ENCODE peak calls at places on chromosomes 7 and 10, in six cellular contexts. Q, C, J, T, N and L are unnamed samples.

GRCh38 chr10:46020871-46021553 is 9.4 kb downstream of the NCOA4 start:
- DNase-seq in N (no peak), C (peak; percentile 92), J (no peak), T (no peak), Q (no peak), L (no peak)

GRCh38 chr7:110397927-110398660 is 692.8 kb upstream of the LRRN3 start:
- DNase-seq in Q (no peak), J (no peak), C (no peak), T (no peak), N (no peak), L (peak; percentile 12)

GRCh38 chr10:58701398-58702135 is 188.9 kb downstream of the BICC1 start:
- DNase-seq in C (no peak), N (no peak), T (no peak), J (no peak), Q (no peak), L (no peak)

GRCh38 chr7:20385121-20385520 is 54.4 kb downstream of the ITGB8 start:
- DNase-seq in Q (no peak), T (no peak), N (no peak), C (no peak), J (no peak), L (no peak)

GRCh38 chr7:69787736-69788431 is 189.6 kb downstream of the AUTS2 start:
- DNase-seq in N (no peak), C (no peak), T (no peak), Q (no peak), J (no peak), L (no peak)

GRCh38 chr7:25860206-25860881 is 291.7 kb upstream of the NFE2L3 start:
- DNase-seq in J (peak; percentile 55), Q (no peak), N (no peak), T (peak; percentile 43), C (no peak), L (peak; percentile 72)

GRCh38 chr7:124764071-124764846 is 1.3 kb downstream of the GPR37 start:
- DNase-seq in Q (no peak), C (no peak), N (no peak), J (no peak), T (no peak), L (peak; percentile 39)

GRCh38 chr10:50417906-50418697 is 166.8 kb upstream of the ASAH2 start:
- DNase-seq in C (peak; percentile 31), Q (peak; percentile 86), T (peak; percentile 76), J (peak; percentile 76), N (peak; percentile 63), L (peak; percentile 84)

GRCh38 chr10:133307776-133308430 is 769 bp downstream of the TUBGCP2 start:
- DNase-seq in T (peak; percentile 69), N (peak; percentile 51), Q (no peak), J (peak; percentile 75), C (peak; percentile 83), L (peak; percentile 78)

GRCh38 chr10:107914450-107915276 is 750.2 kb upstream of the SORCS1 start:
- DNase-seq in N (no peak), C (no peak), Q (no peak), T (peak; percentile 74), J (peak; percentile 67), L (peak; percentile 67)

DNA sequence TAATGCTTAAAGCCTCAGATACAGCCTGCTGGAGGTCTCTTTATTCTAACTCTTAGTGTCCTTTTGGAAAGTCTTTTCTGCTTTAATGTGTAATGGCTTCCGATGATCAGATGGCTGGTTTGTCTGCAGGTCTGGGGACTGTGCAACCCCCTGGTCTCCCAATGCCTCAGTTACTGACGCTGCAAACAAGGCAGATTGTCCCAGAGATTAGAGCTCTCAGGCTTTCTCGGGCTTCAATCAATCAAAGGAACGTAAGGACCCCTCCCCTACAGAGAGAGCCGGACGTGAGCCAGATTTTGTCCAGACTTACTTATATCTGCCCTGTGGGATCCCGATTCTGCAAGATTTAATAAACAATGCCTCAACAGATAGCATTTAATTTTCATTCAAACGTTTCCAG is 143.2 kb downstream of the PRPF18 start:
- DNase-seq in N (no peak), J (no peak), Q (no peak), T (no peak), C (no peak), L (no peak)
- H3K4me2 ChIP-seq in N (no peak overlapping the region), J (no peak overlapping the region), Q (no peak overlapping the region), T (no peak overlapping the region), C (no peak overlapping the region), L (no peak overlapping the region)

GRCh38 chr10:80506836-80507483 is 30.7 kb upstream of the SH2D4B start:
- DNase-seq in C (no peak), N (no peak), Q (no peak), J (no peak), T (no peak), L (no peak)
- H3K36me3 ChIP-seq in C (peaks cover 22% of the 10 kb centered on the region), N (peaks cover 29% of the 10 kb centered on the region), Q (peaks cover 11% of the 10 kb centered on the region), J (peaks cover 3% of the 10 kb centered on the region), T (peaks cover 13% of the 10 kb centered on the region), L (no peaks in the 10 kb centered on the region)

GRCh38 chr7:108568801-108569380 is 615 bp downstream of the THAP5 start:
- DNase-seq in Q (no peak), C (no peak), N (no peak), J (no peak), T (no peak), L (no peak)

GRCh38 chr7:108572487-108572886 is 2.8 kb downstream of the DNAJB9 start:
- DNase-seq in J (no peak), N (no peak), C (no peak), T (no peak), Q (no peak), L (no peak)

GRCh38 chr7:108565987-108566386 is 3.5 kb downstream of the THAP5 start:
- DNase-seq in Q (no peak), T (no peak), C (no peak), N (no peak), J (no peak), L (no peak)

GRCh38 chr7:108569381-108570145 is at the start of the genes DNAJB9 and THAP5:
- DNase-seq in T (peak; percentile 98), Q (peak; percentile 99), C (peak; percentile 98), N (peak; percentile 99), J (peak; percentile 94), L (peak; percentile 99)

DNA sequence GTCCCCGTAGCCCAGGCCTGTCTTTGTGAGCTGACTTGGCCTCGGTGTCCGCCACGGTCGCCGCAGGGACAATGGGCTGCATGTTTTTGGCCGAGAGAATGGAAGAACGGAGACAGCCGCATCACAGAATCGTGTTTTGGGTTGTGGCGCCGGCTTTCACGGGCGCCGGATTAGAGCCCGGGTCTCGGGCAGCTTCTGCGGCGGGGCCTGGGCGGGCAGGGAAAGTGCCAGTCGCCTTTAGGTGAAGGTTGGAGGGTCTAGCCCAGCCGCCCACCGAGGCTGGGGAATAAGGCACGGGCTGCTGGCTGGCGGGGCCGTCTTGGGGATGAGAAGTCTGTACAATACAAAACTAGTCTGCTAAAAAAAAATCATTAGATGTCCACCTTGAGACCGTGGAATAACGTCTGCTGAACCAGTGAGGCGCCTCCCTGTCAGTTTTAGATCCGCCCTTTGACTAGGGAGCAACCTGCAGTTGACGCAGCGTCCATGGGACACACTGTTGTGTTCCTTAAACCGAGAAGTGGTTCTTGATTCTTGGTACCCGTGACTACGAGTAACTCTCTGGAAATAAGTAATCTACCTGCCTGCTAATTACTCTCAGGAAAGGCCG is 577 bp downstream of the DNAJB9 start:
- DNase-seq in J (no peak), Q (peak; percentile 15), T (peak; percentile 64), C (peak; percentile 44), N (no peak), L (peak; percentile 43)
- TF ChIP-seq POLR2AphosphoS5 in J (no peak), Q (peak; percentile 17), T (no peak), C (no peak), N (no peak), L (no peak)

DNA sequence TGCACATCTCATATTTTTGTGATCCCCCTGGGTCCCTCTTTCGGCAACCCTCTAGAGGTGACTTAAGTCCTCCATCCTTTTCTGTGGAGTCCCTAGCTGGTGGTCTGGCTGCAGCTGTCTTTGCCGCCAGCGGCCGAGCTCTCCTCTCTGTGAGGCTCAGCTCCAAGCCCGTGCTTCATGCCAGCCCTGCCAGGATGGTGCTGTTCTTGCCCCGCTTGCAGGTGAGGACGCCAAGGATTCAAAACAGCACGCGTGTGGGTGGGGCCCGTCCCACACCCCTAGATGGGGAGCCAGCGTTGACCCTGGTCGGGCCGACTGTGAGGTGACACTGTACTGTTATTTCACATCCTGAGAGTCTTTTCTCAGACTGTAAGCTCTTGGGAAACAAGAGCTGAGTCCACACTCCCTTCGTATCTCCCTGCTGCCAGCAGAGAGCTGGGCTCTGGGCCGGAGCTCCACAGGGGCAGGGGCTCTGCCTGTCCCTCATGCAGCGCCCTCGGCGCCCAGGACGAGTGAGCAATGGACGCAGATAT is 36.6 kb upstream of the GJD4 start:
- DNase-seq in T (no peak), Q (no peak), C (no peak), N (no peak), J (no peak), L (no peak)
- H3K4me2 ChIP-seq in T (no peak overlapping the region), Q (no peak overlapping the region), C (no peak overlapping the region), N (no peak overlapping the region), J (no peak overlapping the region), L (no peak overlapping the region)

GRCh38 chr7:156532016-156532602 is 108.5 kb upstream of the RNF32 start:
- DNase-seq in Q (no peak), C (peak; percentile 37), N (no peak), T (no peak), J (peak; percentile 24), L (no peak)
- H3K36me3 ChIP-seq in Q (no peaks in the 10 kb centered on the region), C (no peaks in the 10 kb centered on the region), N (no peaks in the 10 kb centered on the region), T (no peaks in the 10 kb centered on the region), J (no peaks in the 10 kb centered on the region), L (no peaks in the 10 kb centered on the region)

GRCh38 chr7:30893357-30893756 is 18.3 kb upstream of the AQP1 start:
- DNase-seq in C (no peak), N (no peak), J (no peak), Q (no peak), T (peak; percentile 27), L (no peak)
- TF ChIP-seq POLR2AphosphoS5 in C (no peak), N (no peak), J (no peak), Q (no peak), T (no peak), L (no peak)

GRCh38 chr7:1666779-1667565 is 3.1 kb upstream of the ELFN1 start:
- DNase-seq in N (no peak), T (peak; percentile 86), Q (no peak), J (peak; percentile 58), C (no peak), L (peak; percentile 28)
- H3K4me2 ChIP-seq in N (no peak overlapping the region), T (peak overlapping the region; percentile 78), Q (no peak overlapping the region), J (peak overlapping the region; percentile 72), C (peak overlapping the region; percentile 83), L (peak overlapping the region; percentile 81)